ENCODE peak calls at places on chromosomes 16 and 17, in four cellular contexts. Z is fibroblast of lung, L is PC-9, H is IMR-90. X is an unnamed sample. For H3K9me3, the result is how much of the 10 kb centered on the place peaks cover.

GRCh38 chr16:87178977-87179376 is 138.2 kb downstream of the C16orf95 start:
- DNase-seq in Z (peak), L (no peak), H (peak), X (no peak)

GRCh38 chr17:55845385-55845784 is 94.5 kb downstream of the PCTP start:
- DNase-seq in Z (peak), L (no peak), H (peak), X (no peak)

GRCh38 chr17:79504181-79504605 is 106.7 kb downstream of the RBFOX3 start:
- DNase-seq in Z (no peak), L (no peak), H (no peak), X (no peak)

GRCh38 chr16:55392701-55393100 is 68.7 kb downstream of the IRX6 start:
- DNase-seq in Z (peak), L (no peak), H (no peak), X (no peak)

GRCh38 chr16:70800306-70800705 is 652 bp downstream of the VAC14 start:
- DNase-seq in Z (no peak), L (no peak), H (no peak), X (peak)

GRCh38 chr16:66670691-66671090 is 25.9 kb downstream of the CMTM4 start:
- DNase-seq in Z (no peak), L (no peak), H (no peak), X (no peak)

GRCh38 chr16:69243479-69243878 is 56.5 kb downstream of the SNTB2 start:
- DNase-seq in Z (peak), L (no peak), H (peak), X (no peak)

GRCh38 chr16:77760800-77761199 is 27.6 kb upstream of the VAT1L start:
- DNase-seq in Z (peak), L (no peak), H (peak), X (no peak)

GRCh38 chr16:15950167-15950854 is 895 bp downstream of the ABCC1 start:
- DNase-seq in Z (peak), L (no peak), H (peak), X (peak)

GRCh38 chr17:79844869-79845600 is 5.8 kb upstream of the CBX4 start:
- DNase-seq in Z (no peak), L (peak), H (no peak), X (peak)

GRCh38 chr17:66089764-66090163 is 102.2 kb downstream of the CEP112 start:
- DNase-seq in Z (no peak), L (no peak), H (no peak), X (no peak)

GRCh38 chr17:32794533-32795246 is 82.2 kb downstream of the MYO1D start:
- DNase-seq in Z (no peak), L (no peak), H (no peak), X (no peak)

GRCh38 chr17:80319999-80320344 is 59.3 kb downstream of the RNF213 start:
- DNase-seq in Z (no peak), L (no peak), H (peak), X (no peak)

GRCh38 chr16:68421076-68421475 is 27.2 kb downstream of the SMPD3 start:
- DNase-seq in Z (no peak), L (no peak), H (no peak), X (no peak)

GRCh38 chr16:75420987-75421819 is 12.1 kb downstream of the CFDP1 start:
- DNase-seq in Z (peak), L (peak), H (peak), X (no peak)

GRCh38 chr16:59470556-59470955 is 736.4 kb upstream of the GOT2 start:
- DNase-seq in Z (no peak), L (no peak), H (no peak), X (no peak)
- H3K9me3 ChIP-seq in Z (under half), L (under half), H (under half), X (under half)

GRCh38 chr17:82656266-82656665 is 8.0 kb upstream of the WDR45B start:
- DNase-seq in Z (no peak), L (no peak), H (no peak), X (no peak)

GRCh38 chr17:82659886-82660285 is 11.6 kb upstream of the WDR45B start:
- DNase-seq in Z (no peak), L (no peak), H (no peak), X (no peak)

GRCh38 chr17:82657926-82658325 is 9.7 kb upstream of the WDR45B start:
- DNase-seq in Z (no peak), L (no peak), H (no peak), X (no peak)

GRCh38 chr17:82658796-82659452 is 10.7 kb upstream of the WDR45B start:
- DNase-seq in Z (no peak), L (no peak), H (no peak), X (no peak)

GRCh38 chr17:82658331-82658730 is 10.1 kb upstream of the WDR45B start:
- DNase-seq in Z (no peak), L (no peak), H (no peak), X (no peak)
- H2AFZ ChIP-seq in Z (no peak), L (no peak), H (no peak), X (no peak)

DNA sequence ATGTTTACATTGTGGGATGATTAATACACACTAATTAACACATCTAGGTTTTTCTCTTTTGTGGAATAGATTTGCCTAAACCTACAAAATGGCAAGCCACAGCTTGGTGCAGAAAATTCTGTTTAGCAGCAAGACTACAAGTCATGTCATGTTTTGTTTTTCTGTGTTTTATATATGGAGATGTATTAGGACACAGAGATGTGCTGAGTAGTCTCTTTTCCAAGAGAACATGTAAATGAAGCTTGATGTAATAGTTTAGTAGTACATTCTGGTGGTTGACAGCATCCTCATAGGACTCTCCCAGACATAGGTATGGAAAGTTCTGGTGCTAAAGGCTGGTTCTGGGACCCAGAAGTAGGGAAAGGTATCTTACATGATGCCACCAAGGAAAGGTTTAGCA is 1345.4 kb downstream of the CDH11 start:
- DNase-seq in Z (no peak), L (no peak), H (no peak), X (no peak)
- H3K9me3 ChIP-seq in Z (under half), L (under half), H (under half), X (under half)

DNA sequence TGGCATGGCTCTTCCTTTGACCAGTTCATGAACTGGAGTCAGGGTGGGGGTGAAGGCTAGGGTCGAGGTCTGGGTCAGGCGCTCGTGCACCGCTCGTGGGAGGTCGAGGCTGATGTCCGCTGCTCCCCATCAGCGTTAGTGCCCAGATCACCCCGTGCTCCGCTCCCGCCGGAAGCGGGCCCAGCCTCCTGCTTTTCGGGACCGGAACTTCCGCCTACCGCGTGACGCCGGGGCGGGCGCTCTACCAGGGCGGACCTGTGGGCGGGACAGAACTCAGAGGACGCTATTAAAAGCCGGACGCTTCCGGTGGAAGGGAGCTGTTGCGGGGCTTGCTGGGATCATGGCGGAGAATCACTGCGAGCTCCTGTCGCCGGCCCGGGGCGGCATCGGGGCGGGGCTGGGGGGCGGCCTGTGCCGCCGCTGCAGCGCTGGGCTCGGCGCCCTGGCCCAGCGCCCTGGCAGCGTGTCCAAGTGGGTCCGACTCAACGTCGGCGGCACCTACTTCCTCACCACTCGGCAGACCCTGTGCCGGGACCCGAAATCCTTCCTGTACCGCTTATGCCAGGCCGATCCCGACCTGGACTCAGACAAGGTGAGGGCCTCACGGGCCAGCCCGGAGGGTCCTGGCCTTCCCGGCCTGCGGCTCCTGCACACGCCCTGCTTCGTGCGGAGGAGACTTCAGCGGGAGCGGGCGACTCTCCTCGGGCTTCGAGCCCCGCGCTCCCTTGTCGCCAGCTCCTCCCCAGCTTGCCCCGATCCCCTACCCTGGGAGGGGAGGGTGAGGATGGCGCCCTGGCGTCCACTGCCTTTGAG is at the start of gene KCTD5:
- DNase-seq in Z (peak), L (peak), H (peak), X (peak)
- H2AFZ ChIP-seq in Z (peak), L (peak), H (peak), X (peak)

DNA sequence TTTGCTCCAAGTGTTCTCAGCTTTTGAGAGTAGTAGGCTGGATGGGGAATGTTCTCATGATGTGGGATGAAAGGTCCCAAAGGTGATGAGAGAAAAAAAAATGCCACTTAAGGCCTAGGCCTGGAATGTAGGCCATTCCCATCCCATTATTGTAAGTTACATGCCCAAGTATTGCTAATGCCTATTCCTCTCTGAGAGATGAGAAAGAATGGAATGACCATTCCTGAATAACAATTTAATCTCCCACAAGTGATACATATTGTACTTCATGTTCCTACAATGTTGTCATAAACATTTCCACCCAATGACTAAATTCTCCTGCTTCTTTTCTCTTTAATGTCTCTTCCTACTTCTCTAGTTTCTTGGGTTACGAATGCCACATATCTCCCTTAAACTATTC is 102.8 kb upstream of the KCNJ16 start:
- DNase-seq in Z (peak), L (no peak), H (peak), X (no peak)
- H3K9me3 ChIP-seq in Z (under half), L (under half), H (under half), X (under half)

DNA sequence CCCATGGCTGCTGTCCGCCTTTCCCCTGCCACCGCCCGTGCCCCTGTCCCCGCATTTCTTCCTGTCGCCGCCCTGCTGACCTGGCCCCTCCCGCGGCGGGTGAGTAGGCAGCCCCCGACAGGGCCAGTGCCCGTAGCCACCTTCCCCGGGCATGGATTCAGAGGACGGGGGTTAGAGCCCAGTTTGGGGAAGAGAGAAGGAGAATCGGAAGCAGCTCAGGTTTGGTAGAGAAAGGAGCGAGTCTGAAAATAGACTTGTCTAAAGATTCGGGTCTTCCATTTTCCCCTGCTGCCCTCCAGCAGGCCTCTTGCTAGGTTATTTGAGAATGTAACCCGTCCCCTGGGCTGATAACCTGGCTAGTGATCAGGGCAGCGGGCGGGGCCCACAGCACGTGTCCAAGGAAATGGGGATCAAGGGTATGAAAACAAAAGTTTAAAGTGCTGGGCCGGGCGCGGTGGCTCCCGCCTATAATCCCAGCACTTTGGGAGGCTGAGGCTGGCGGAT is 7.9 kb upstream of the CLDN9 start:
- DNase-seq in Z (no peak), L (peak), H (no peak), X (no peak)
- H2AFZ ChIP-seq in Z (no peak), L (peak), H (no peak), X (peak)